ENCODE peak calls at places on chromosomes 3 and 15, in ten cellular contexts. B, Z, M, Q, O, G, Y, L, D and H are unnamed samples.

GRCh38 chr15:79184465-79184892 is 93.9 kb upstream of the RASGRF1 start:
- DNase-seq in D (peak), Y (peak), G (peak), Q (peak), Z (peak), B (peak), M (peak), L (peak), O (peak), H (peak)

GRCh38 chr15:35557544-35557943 is 11.6 kb upstream of the DPH6 start:
- DNase-seq in Y (no peak), Z (peak), B (peak), L (no peak), G (peak), O (no peak), M (peak), D (no peak), Q (no peak), H (no peak)

GRCh38 chr3:177610677-177611654 is 413.7 kb upstream of the TBL1XR1 start:
- DNase-seq in Y (no peak), M (no peak), O (no peak), G (no peak), Z (no peak), D (no peak), Q (peak), B (no peak), L (no peak), H (no peak)

GRCh38 chr3:146203761-146204160 is 42.8 kb upstream of the PLOD2 start:
- DNase-seq in L (no peak), Q (no peak), B (no peak), O (no peak), M (no peak), Y (no peak), G (no peak), D (no peak), Z (no peak), H (no peak)

GRCh38 chr15:52653451-52653964 is 25.7 kb downstream of the ATOSA start:
- DNase-seq in Z (peak), M (peak), G (peak), D (no peak), B (peak), O (no peak), Y (no peak), Q (peak), L (no peak), H (no peak)

GRCh38 chr3:152968388-152969024 is 133.6 kb downstream of the P2RY1 start:
- DNase-seq in Q (peak), L (no peak), Y (no peak), M (peak), O (no peak), Z (peak), D (no peak), B (no peak), G (peak), H (no peak)

GRCh38 chr3:156533205-156533604 is 21.7 kb downstream of the SSR3 start:
- DNase-seq in Z (no peak), G (no peak), Y (no peak), M (no peak), L (no peak), O (no peak), D (no peak), Q (no peak), B (no peak), H (no peak)

GRCh38 chr3:119293761-119294401 is at the start of gene ARHGAP31:
- DNase-seq in L (peak), G (peak), M (peak), O (peak), D (peak), Z (peak), Q (peak), Y (peak), B (peak), H (peak)